ENCODE peak calls at places on chromosomes 3 and 15, in six cellular contexts. One of them, this sample, is unnamed.

GRCh38 chr15:48402778-48403177 is 71.5 kb downstream of the DUT start:
- DNase-seq in gastrocnemius medialis: no peak
- DNase-seq in H1: no peak
- DNase-seq in tibial artery: no peak
- DNase-seq in GM12878: peak
- DNase-seq in heart right ventricle: no peak
- DNase-seq in this sample: no peak

GRCh38 chr15:80953953-80954778 is 35.5 kb downstream of the MESD start:
- DNase-seq in gastrocnemius medialis: no peak
- DNase-seq in H1: peak
- DNase-seq in tibial artery: peak
- DNase-seq in GM12878: no peak
- DNase-seq in heart right ventricle: no peak
- DNase-seq in this sample: no peak

GRCh38 chr15:80710635-80711553 is 15.8 kb downstream of the ABHD17C start:
- DNase-seq in gastrocnemius medialis: no peak
- DNase-seq in H1: no peak
- DNase-seq in tibial artery: no peak
- DNase-seq in GM12878: peak
- DNase-seq in heart right ventricle: no peak
- DNase-seq in this sample: no peak

GRCh38 chr3:31704651-31705179 is 172.0 kb downstream of the STT3B start:
- DNase-seq in gastrocnemius medialis: peak
- DNase-seq in H1: no peak
- DNase-seq in tibial artery: peak
- DNase-seq in GM12878: no peak
- DNase-seq in heart right ventricle: peak
- DNase-seq in this sample: peak

GRCh38 chr3:143090486-143090885 is 29.1 kb upstream of the CHST2 start:
- DNase-seq in gastrocnemius medialis: no peak
- DNase-seq in H1: no peak
- DNase-seq in tibial artery: no peak
- DNase-seq in GM12878: no peak
- DNase-seq in heart right ventricle: peak
- DNase-seq in this sample: no peak

GRCh38 chr3:121592856-121593702 is at the start of gene FBXO40:
- DNase-seq in gastrocnemius medialis: peak
- DNase-seq in H1: peak
- DNase-seq in tibial artery: no peak
- DNase-seq in GM12878: no peak
- DNase-seq in heart right ventricle: peak
- DNase-seq in this sample: no peak

GRCh38 chr3:182636646-182637045 is 156.7 kb upstream of the ATP11B start:
- DNase-seq in gastrocnemius medialis: no peak
- DNase-seq in H1: no peak
- DNase-seq in tibial artery: no peak
- DNase-seq in GM12878: no peak
- DNase-seq in heart right ventricle: no peak
- DNase-seq in this sample: no peak

GRCh38 chr3:135224963-135225362 is 429.9 kb downstream of the EPHB1 start:
- DNase-seq in gastrocnemius medialis: no peak
- DNase-seq in H1: no peak
- DNase-seq in tibial artery: no peak
- DNase-seq in GM12878: peak
- DNase-seq in heart right ventricle: no peak
- DNase-seq in this sample: no peak

GRCh38 chr3:61438253-61439115 is 122.9 kb upstream of the PTPRG start:
- DNase-seq in gastrocnemius medialis: no peak
- DNase-seq in H1: no peak
- DNase-seq in tibial artery: no peak
- DNase-seq in GM12878: no peak
- DNase-seq in heart right ventricle: no peak
- DNase-seq in this sample: no peak

GRCh38 chr3:170848294-170848917 is 21.6 kb downstream of the RPL22L1 start:
- DNase-seq in gastrocnemius medialis: no peak
- DNase-seq in H1: no peak
- DNase-seq in tibial artery: no peak
- DNase-seq in GM12878: no peak
- DNase-seq in heart right ventricle: no peak
- DNase-seq in this sample: no peak

GRCh38 chr3:122786067-122786466 is 7.6 kb downstream of the HSPBAP1 start:
- DNase-seq in gastrocnemius medialis: no peak
- DNase-seq in H1: no peak
- DNase-seq in tibial artery: no peak
- DNase-seq in GM12878: no peak
- DNase-seq in heart right ventricle: no peak
- DNase-seq in this sample: no peak

GRCh38 chr15:90665288-90666134 is 51.6 kb upstream of the BLM start:
- DNase-seq in gastrocnemius medialis: no peak
- DNase-seq in H1: no peak
- DNase-seq in tibial artery: peak
- DNase-seq in GM12878: peak
- DNase-seq in heart right ventricle: peak
- DNase-seq in this sample: peak

GRCh38 chr15:68224546-68225250 is 4.8 kb downstream of the CLN6 start:
- DNase-seq in gastrocnemius medialis: no peak
- DNase-seq in H1: no peak
- DNase-seq in tibial artery: peak
- DNase-seq in GM12878: peak
- DNase-seq in heart right ventricle: no peak
- DNase-seq in this sample: peak

GRCh38 chr15:99677540-99678134 is 55.6 kb downstream of the LYSMD4 start:
- DNase-seq in gastrocnemius medialis: no peak
- DNase-seq in H1: no peak
- DNase-seq in tibial artery: no peak
- DNase-seq in GM12878: no peak
- DNase-seq in heart right ventricle: no peak
- DNase-seq in this sample: no peak

GRCh38 chr3:63473641-63474166 is 178.8 kb upstream of the SNTN start:
- DNase-seq in gastrocnemius medialis: no peak
- DNase-seq in H1: no peak
- DNase-seq in tibial artery: no peak
- DNase-seq in GM12878: no peak
- DNase-seq in heart right ventricle: no peak
- DNase-seq in this sample: no peak

GRCh38 chr3:12780776-12781175 is 15.7 kb upstream of the CAND2 start:
- DNase-seq in gastrocnemius medialis: no peak
- DNase-seq in H1: no peak
- DNase-seq in tibial artery: no peak
- DNase-seq in GM12878: no peak
- DNase-seq in heart right ventricle: no peak
- DNase-seq in this sample: no peak

GRCh38 chr3:169103941-169104340 is 559.6 kb downstream of the MECOM start:
- DNase-seq in gastrocnemius medialis: no peak
- DNase-seq in H1: no peak
- DNase-seq in tibial artery: no peak
- DNase-seq in GM12878: no peak
- DNase-seq in heart right ventricle: no peak
- DNase-seq in this sample: no peak

GRCh38 chr3:70774641-70775040 is 462.2 kb upstream of the MDFIC2 start:
- DNase-seq in gastrocnemius medialis: no peak
- DNase-seq in H1: no peak
- DNase-seq in tibial artery: no peak
- DNase-seq in GM12878: no peak
- DNase-seq in heart right ventricle: no peak
- DNase-seq in this sample: no peak

GRCh38 chr15:26848498-26848897 is 18.4 kb upstream of the GABRA5 start:
- DNase-seq in gastrocnemius medialis: no peak
- DNase-seq in H1: no peak
- DNase-seq in tibial artery: no peak
- DNase-seq in GM12878: no peak
- DNase-seq in heart right ventricle: no peak
- DNase-seq in this sample: no peak

GRCh38 chr15:73809728-73810501 is 56.8 kb upstream of the INSYN1 start:
- DNase-seq in gastrocnemius medialis: no peak
- DNase-seq in H1: no peak
- DNase-seq in tibial artery: no peak
- DNase-seq in GM12878: no peak
- DNase-seq in heart right ventricle: no peak
- DNase-seq in this sample: no peak

GRCh38 chr15:66849746-66850077 is 147.7 kb downstream of the SMAD6 start:
- DNase-seq in gastrocnemius medialis: no peak
- DNase-seq in H1: no peak
- DNase-seq in tibial artery: no peak
- DNase-seq in GM12878: no peak
- DNase-seq in heart right ventricle: no peak
- DNase-seq in this sample: no peak

GRCh38 chr3:103923907-103924306 is 1442.8 kb upstream of the ALCAM start:
- DNase-seq in gastrocnemius medialis: no peak
- DNase-seq in H1: no peak
- DNase-seq in tibial artery: no peak
- DNase-seq in GM12878: no peak
- DNase-seq in heart right ventricle: no peak
- DNase-seq in this sample: no peak

DNA sequence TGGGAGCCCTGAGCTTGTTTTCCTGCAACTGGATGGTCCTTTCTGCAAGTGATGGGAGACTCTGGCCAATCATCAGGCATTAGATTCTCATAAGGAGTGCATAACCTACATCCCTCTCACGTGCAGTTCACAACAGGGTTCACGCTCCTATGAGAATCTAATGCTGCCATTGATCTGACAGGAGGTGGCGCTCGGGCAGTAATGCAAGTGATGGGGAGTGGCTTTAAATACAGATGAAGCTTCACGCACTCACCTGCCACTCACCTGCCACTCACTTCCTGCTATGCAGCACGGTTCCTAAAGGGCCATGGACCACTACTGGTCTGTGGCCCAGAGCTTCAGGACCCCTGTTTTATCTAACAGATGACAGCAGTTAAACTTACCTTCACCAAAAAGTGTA is 21.4 kb downstream of the CSNK1G1 start:
- DNase-seq in gastrocnemius medialis: no peak
- DNase-seq in H1: peak
- DNase-seq in tibial artery: no peak
- DNase-seq in GM12878: no peak
- DNase-seq in heart right ventricle: no peak
- DNase-seq in this sample: no peak
- TF ChIP-seq CTCF in gastrocnemius medialis: no peak
- TF ChIP-seq CTCF in H1: peak
- TF ChIP-seq CTCF in tibial artery: no peak
- TF ChIP-seq CTCF in GM12878: peak
- TF ChIP-seq CTCF in heart right ventricle: no peak
- TF ChIP-seq CTCF in this sample: no peak

DNA sequence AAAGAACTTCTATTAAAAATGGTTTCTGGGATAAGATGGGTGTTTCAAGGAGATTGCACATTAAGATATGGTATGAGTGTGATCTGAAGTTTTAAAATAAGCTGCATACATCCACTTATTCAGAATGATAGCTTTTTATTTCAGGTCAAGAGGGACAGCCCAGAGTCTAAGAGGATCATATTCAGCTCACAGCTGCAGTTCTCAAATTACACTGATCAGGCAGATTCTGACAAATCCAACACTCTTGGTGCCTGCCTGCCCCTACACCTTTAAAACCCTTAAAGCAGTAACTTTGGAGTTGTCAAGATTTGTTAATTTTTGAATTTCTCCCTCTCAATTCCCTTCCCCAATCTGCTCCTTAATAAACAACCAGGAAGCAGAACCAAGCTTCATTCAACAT is 9.1 kb upstream of the TMEM87A start:
- DNase-seq in gastrocnemius medialis: no peak
- DNase-seq in H1: no peak
- DNase-seq in tibial artery: no peak
- DNase-seq in GM12878: no peak
- DNase-seq in heart right ventricle: no peak
- DNase-seq in this sample: no peak
- H3K27ac ChIP-seq in gastrocnemius medialis: peak
- H3K27ac ChIP-seq in H1: no peak
- H3K27ac ChIP-seq in tibial artery: no peak
- H3K27ac ChIP-seq in GM12878: no peak
- H3K27ac ChIP-seq in heart right ventricle: no peak
- H3K27ac ChIP-seq in this sample: no peak

GRCh38 chr15:101256756-101257155 is 4.9 kb upstream of the CHSY1 start:
- DNase-seq in gastrocnemius medialis: no peak
- DNase-seq in H1: no peak
- DNase-seq in tibial artery: no peak
- DNase-seq in GM12878: no peak
- DNase-seq in heart right ventricle: no peak
- DNase-seq in this sample: no peak
- TF ChIP-seq CTCF in gastrocnemius medialis: no peak
- TF ChIP-seq CTCF in H1: no peak
- TF ChIP-seq CTCF in tibial artery: no peak
- TF ChIP-seq CTCF in GM12878: peak
- TF ChIP-seq CTCF in heart right ventricle: peak
- TF ChIP-seq CTCF in this sample: no peak

GRCh38 chr3:14368885-14369284 is 33.5 kb upstream of the SLC6A6 start:
- DNase-seq in gastrocnemius medialis: no peak
- DNase-seq in H1: no peak
- DNase-seq in tibial artery: no peak
- DNase-seq in GM12878: no peak
- DNase-seq in heart right ventricle: no peak
- DNase-seq in this sample: no peak

GRCh38 chr3:14372587-14372986 is 29.8 kb upstream of the SLC6A6 start:
- DNase-seq in gastrocnemius medialis: no peak
- DNase-seq in H1: no peak
- DNase-seq in tibial artery: no peak
- DNase-seq in GM12878: no peak
- DNase-seq in heart right ventricle: no peak
- DNase-seq in this sample: no peak

GRCh38 chr3:14369675-14370669 is 32.4 kb upstream of the SLC6A6 start:
- DNase-seq in gastrocnemius medialis: peak
- DNase-seq in H1: peak
- DNase-seq in tibial artery: no peak
- DNase-seq in GM12878: no peak
- DNase-seq in heart right ventricle: no peak
- DNase-seq in this sample: peak

GRCh38 chr3:14371573-14372474 is 30.6 kb upstream of the SLC6A6 start:
- DNase-seq in gastrocnemius medialis: peak
- DNase-seq in H1: no peak
- DNase-seq in tibial artery: peak
- DNase-seq in GM12878: no peak
- DNase-seq in heart right ventricle: peak
- DNase-seq in this sample: peak

DNA sequence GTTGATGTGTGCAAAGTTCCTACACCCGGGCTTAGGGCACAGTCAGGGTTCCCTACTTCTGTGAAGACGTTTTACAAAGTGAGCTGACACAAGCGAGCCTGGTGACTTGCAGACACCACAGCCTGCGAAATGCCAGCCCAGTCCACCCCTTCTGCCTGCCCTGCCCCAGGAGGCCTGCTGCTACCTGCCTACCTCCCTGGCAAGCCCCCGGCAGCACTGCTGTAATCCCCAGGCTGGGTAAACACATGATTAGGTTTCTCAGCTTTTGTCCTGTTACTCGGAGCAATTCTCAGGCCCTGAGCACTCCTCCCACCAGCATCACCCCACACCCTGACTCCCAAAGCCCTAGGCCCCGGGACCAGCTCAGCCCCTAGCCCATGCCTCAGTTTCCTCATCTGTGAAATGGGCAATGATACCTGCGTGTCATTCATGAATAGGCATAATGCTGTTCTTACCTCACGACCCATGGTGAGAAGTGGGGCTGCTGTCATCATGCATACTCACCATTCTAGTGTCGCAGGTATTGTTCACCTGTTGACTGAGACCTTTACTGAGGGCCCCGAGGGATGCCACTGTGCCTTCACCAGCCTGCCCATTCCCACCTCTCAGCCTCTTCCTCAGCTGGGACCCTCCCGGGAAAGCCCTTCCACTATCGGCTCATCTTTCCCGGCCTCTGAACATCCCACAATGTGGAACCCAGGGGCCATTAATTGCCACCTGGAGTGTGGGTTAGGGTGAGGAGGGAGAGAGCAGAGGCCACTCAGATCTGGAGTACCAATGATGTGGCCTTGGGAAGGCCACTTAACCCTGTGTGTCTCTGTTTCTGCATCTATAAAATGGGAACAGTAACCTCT is 31.5 kb upstream of the SLC6A6 start:
- DNase-seq in gastrocnemius medialis: no peak
- DNase-seq in H1: no peak
- DNase-seq in tibial artery: no peak
- DNase-seq in GM12878: no peak
- DNase-seq in heart right ventricle: no peak
- DNase-seq in this sample: no peak
- H3K27ac ChIP-seq in gastrocnemius medialis: peak
- H3K27ac ChIP-seq in H1: no peak
- H3K27ac ChIP-seq in tibial artery: no peak
- H3K27ac ChIP-seq in GM12878: no peak
- H3K27ac ChIP-seq in heart right ventricle: peak
- H3K27ac ChIP-seq in this sample: peak

This sample was measured in lung.